ENCODE peak calls at places on chromosome 3, in six cellular contexts. I is upper lobe of left lung, X is stomach, U is prostate gland, K is suprapubic skin, F is SK-N-SH. L is an unnamed sample.

GRCh38 chr3:135802171-135802570 is 163.4 kb upstream of the PPP2R3A start:
- DNase-seq in I (no peak), X (no peak), U (no peak), K (no peak), F (no peak), L (peak)

GRCh38 chr3:134799393-134799792 is 4.3 kb downstream of the EPHB1 start:
- DNase-seq in I (no peak), X (no peak), U (no peak), K (no peak), F (no peak), L (no peak)

GRCh38 chr3:149879872-149880271 is 66.9 kb downstream of the RNF13 start:
- DNase-seq in I (peak), X (peak), U (no peak), K (peak), F (peak), L (peak)

GRCh38 chr3:31187380-31187779 is 292.9 kb upstream of the GADL1 start:
- DNase-seq in I (no peak), X (no peak), U (no peak), K (no peak), F (no peak), L (no peak)

GRCh38 chr3:141661229-141662196 is 76.6 kb upstream of the RNF7 start:
- DNase-seq in I (no peak), X (no peak), U (no peak), K (no peak), F (no peak), L (no peak)

GRCh38 chr3:27290760-27291159 is 78.4 kb downstream of the NEK10 start:
- DNase-seq in I (no peak), X (no peak), U (no peak), K (no peak), F (no peak), L (no peak)

GRCh38 chr3:65484964-65485363 is 553.8 kb downstream of the MAGI1 start:
- DNase-seq in I (no peak), X (no peak), U (no peak), K (no peak), F (no peak), L (no peak)

GRCh38 chr3:33437556-33438283 is 2.5 kb downstream of the UBP1 start:
- DNase-seq in I (peak), X (no peak), U (no peak), K (no peak), F (no peak), L (peak)

GRCh38 chr3:64257096-64257755 is 32.0 kb upstream of the PRICKLE2 start:
- DNase-seq in I (no peak), X (no peak), U (no peak), K (no peak), F (no peak), L (no peak)

GRCh38 chr3:113084777-113085176 is 94.0 kb downstream of the GTPBP8 start:
- DNase-seq in I (no peak), X (peak), U (no peak), K (no peak), F (no peak), L (peak)

GRCh38 chr3:72336821-72337479 is 511.3 kb downstream of the SHQ1 start:
- DNase-seq in I (peak), X (peak), U (peak), K (peak), F (peak), L (peak)

GRCh38 chr3:114596147-114596546 is 302.3 kb downstream of the TIGIT start:
- DNase-seq in I (no peak), X (no peak), U (no peak), K (no peak), F (no peak), L (no peak)

GRCh38 chr3:140762751-140763150 is 84.9 kb downstream of the TRIM42 start:
- DNase-seq in I (no peak), X (no peak), U (no peak), K (no peak), F (no peak), L (no peak)

GRCh38 chr3:115072265-115073008 is 74.7 kb downstream of the ZBTB20 start:
- DNase-seq in I (no peak), X (no peak), U (no peak), K (no peak), F (no peak), L (no peak)

GRCh38 chr3:153752405-153753027 is 368.7 kb upstream of the ARHGEF26 start:
- DNase-seq in I (peak), X (no peak), U (peak), K (no peak), F (no peak), L (no peak)

GRCh38 chr3:173891272-173892100 is 493.9 kb downstream of the NLGN1 start:
- DNase-seq in I (no peak), X (no peak), U (no peak), K (no peak), F (no peak), L (no peak)

GRCh38 chr3:194481103-194481502 is 5.7 kb downstream of the ATP13A3 start:
- DNase-seq in I (no peak), X (no peak), U (no peak), K (no peak), F (no peak), L (no peak)

GRCh38 chr3:170614214-170614966 is 28.5 kb upstream of the SLC7A14 start:
- DNase-seq in I (peak), X (no peak), U (no peak), K (no peak), F (no peak), L (no peak)

GRCh38 chr3:4303187-4304123 is at the start of gene SETMAR:
- DNase-seq in I (peak), X (peak), U (peak), K (peak), F (peak), L (peak)

GRCh38 chr3:53457068-53457467 is 37.3 kb upstream of the CACNA1D start:
- DNase-seq in I (no peak), X (no peak), U (no peak), K (no peak), F (no peak), L (no peak)

GRCh38 chr3:54780336-54780735 is 147.5 kb downstream of the LRTM1 start:
- DNase-seq in I (no peak), X (no peak), U (no peak), K (no peak), F (no peak), L (no peak)

GRCh38 chr3:164326714-164327113 is 751.6 kb downstream of the SI start:
- DNase-seq in I (no peak), X (no peak), U (no peak), K (no peak), F (no peak), L (no peak)

GRCh38 chr3:162492446-162493081 is 996.0 kb downstream of the OTOL1 start:
- DNase-seq in I (no peak), X (no peak), U (no peak), K (no peak), F (no peak), L (no peak)

GRCh38 chr3:194283218-194284006 is 67.7 kb downstream of the CPN2 start:
- DNase-seq in I (no peak), X (no peak), U (no peak), K (peak), F (no peak), L (peak)

GRCh38 chr3:49740427-49740826 is 16.7 kb upstream of the GMPPB start:
- DNase-seq in I (no peak), X (no peak), U (no peak), K (no peak), F (no peak), L (no peak)

GRCh38 chr3:172557515-172558220 is 34.4 kb upstream of the TNFSF10 start:
- DNase-seq in I (no peak), X (no peak), U (no peak), K (no peak), F (no peak), L (no peak)

GRCh38 chr3:106210923-106211322 is 342.1 kb upstream of the CBLB start:
- DNase-seq in I (no peak), X (no peak), U (no peak), K (no peak), F (no peak), L (no peak)

GRCh38 chr3:146577662-146578061 is 27.5 kb downstream of the PLSCR5 start:
- DNase-seq in I (no peak), X (no peak), U (peak), K (no peak), F (peak), L (peak)

GRCh38 chr3:177554900-177555759 is 357.8 kb upstream of the TBL1XR1 start:
- DNase-seq in I (peak), X (no peak), U (no peak), K (no peak), F (no peak), L (peak)

GRCh38 chr3:79125313-79125984 is 642.3 kb downstream of the ROBO1 start:
- DNase-seq in I (no peak), X (no peak), U (no peak), K (no peak), F (no peak), L (no peak)

GRCh38 chr3:96434616-96435015 is 379.8 kb upstream of the EPHA6 start:
- DNase-seq in I (no peak), X (no peak), U (no peak), K (no peak), F (no peak), L (no peak)

GRCh38 chr3:72043212-72044133 is 258.5 kb upstream of the PROK2 start:
- DNase-seq in I (peak), X (no peak), U (no peak), K (no peak), F (no peak), L (no peak)

GRCh38 chr3:75655501-75655904 is 8.6 kb upstream of the FRG2C start:
- DNase-seq in I (no peak), X (no peak), U (no peak), K (no peak), F (no peak), L (no peak)
- H3K4me3 ChIP-seq in I (no peak), X (no peak), U (no peak), K (no peak), F (no peak), L (no peak)

DNA sequence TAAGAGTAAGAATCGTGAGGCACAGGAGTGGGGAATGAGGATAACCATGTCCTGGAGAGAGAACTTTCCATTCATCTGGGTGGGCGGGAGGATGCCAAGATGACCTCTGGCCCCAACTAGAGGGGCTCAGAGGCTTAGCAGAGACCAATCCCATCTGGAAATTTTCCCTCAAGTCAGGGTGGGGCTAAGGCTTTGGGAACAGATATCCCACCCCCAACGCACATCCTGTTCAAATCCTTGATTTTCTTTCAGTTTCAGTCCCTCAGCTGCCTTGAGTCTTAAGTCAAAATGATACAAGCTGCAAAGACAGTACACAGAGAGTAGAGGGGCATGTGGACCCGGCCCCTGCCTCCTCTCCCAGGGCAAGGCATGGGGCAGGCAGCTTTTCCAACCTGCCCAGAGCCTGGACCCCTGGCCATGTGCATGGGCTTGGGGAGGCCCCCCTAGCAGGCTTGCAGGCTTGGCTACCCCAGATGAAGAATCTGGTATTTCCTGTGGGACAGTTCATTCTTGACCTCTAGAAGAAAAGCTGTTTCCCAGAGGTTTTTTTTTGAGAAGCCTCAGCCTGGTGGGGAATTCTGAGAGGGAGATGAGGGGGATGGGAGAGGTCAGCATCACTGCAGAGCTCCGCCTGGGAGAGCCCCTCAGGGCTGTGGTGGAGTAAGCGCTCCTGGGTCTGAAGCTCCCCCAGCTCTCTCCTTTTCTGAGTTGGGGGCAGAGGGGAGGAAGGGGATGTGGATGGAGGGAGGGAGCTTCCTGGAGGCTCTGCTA is 109.7 kb upstream of the HACD2 start:
- DNase-seq in I (no peak), X (no peak), U (no peak), K (no peak), F (no peak), L (no peak)
- TF ChIP-seq POLR2AphosphoS5 in I (no peak), X (no peak), U (no peak), K (no peak), F (no peak), L (no peak)

GRCh38 chr3:184814214-184814613 is 2.2 kb downstream of the VPS8 start:
- DNase-seq in I (no peak), X (no peak), U (no peak), K (no peak), F (no peak), L (no peak)

GRCh38 chr3:184812845-184813157 is 835 bp downstream of the VPS8 start:
- DNase-seq in I (no peak), X (no peak), U (no peak), K (no peak), F (no peak), L (no peak)

GRCh38 chr3:184811999-184812844 is at the start of gene VPS8:
- DNase-seq in I (peak), X (peak), U (peak), K (peak), F (peak), L (peak)

GRCh38 chr3:184811663-184811998 is 335 bp upstream of the VPS8 start:
- DNase-seq in I (no peak), X (no peak), U (no peak), K (no peak), F (no peak), L (no peak)

DNA sequence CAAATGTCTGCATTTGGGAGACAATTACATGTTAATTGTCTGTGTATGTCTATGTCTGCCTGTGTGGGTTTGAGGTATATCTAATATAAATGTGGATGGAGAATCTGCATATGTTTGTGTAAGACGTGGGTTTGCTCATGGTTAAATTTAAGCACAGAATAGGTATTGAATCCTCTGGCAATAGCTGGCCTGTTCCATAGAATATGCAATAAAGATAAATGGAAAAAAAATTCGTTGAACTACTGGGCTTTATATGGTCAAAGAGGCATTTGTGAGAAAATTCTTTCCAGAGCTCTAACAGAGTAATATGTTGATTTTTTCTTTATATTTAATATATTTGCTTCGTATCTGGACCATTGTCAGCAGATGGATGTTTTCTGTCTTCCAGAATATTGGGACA is 1.4 kb downstream of the VPS8 start:
- DNase-seq in I (no peak), X (no peak), U (no peak), K (no peak), F (no peak), L (no peak)
- H3K4me3 ChIP-seq in I (no peak), X (peak), U (no peak), K (peak), F (no peak), L (no peak)

GRCh38 chr3:175091426-175092114 is 232.4 kb downstream of the NAALADL2 start:
- DNase-seq in I (no peak), X (no peak), U (no peak), K (no peak), F (no peak), L (no peak)
- TF ChIP-seq POLR2AphosphoS5 in I (no peak), X (no peak), U (no peak), K (no peak), F (no peak), L (no peak)

GRCh38 chr3:125480656-125481374 is 39.2 kb downstream of the SNX4 start:
- DNase-seq in I (no peak), X (no peak), U (no peak), K (no peak), F (no peak), L (no peak)
- H3K4me3 ChIP-seq in I (no peak), X (no peak), U (no peak), K (no peak), F (no peak), L (no peak)

GRCh38 chr3:100060685-100061484 is 53.4 kb downstream of the FILIP1L start:
- DNase-seq in I (no peak), X (no peak), U (no peak), K (no peak), F (no peak), L (no peak)
- TF ChIP-seq POLR2AphosphoS5 in I (no peak), X (no peak), U (no peak), K (no peak), F (no peak), L (no peak)

GRCh38 chr3:98894791-98895576 is 6.5 kb downstream of the DCBLD2 start:
- DNase-seq in I (no peak), X (no peak), U (no peak), K (no peak), F (no peak), L (no peak)

GRCh38 chr3:98901032-98901464 is 447 bp downstream of the DCBLD2 start:
- DNase-seq in I (peak), X (peak), U (peak), K (no peak), F (peak), L (peak)

GRCh38 chr3:98901465-98902174 is at the start of gene DCBLD2:
- DNase-seq in I (peak), X (peak), U (peak), K (peak), F (peak), L (peak)

GRCh38 chr3:98900265-98901031 is 1.0 kb downstream of the DCBLD2 start:
- DNase-seq in I (no peak), X (no peak), U (no peak), K (no peak), F (peak), L (no peak)

DNA sequence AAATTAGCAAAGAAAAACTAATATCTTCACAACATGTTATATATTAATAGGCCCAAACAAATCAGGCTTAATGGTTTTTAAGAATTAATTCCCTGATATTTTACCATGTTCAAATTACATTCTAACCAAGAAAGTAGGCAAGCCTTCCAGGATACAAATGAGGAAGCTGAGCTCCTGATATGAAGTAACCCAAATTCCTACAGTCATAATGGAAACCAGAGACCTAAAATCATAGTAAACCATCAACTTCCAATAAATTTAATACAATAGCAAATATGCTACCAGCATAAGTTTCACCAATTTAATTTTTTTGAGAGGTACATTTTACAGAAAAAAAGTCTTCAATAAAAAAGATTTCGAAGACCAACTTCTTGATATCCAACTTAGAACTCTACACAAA is 3.8 kb downstream of the DCBLD2 start:
- DNase-seq in I (no peak), X (no peak), U (no peak), K (no peak), F (no peak), L (no peak)
- H3K4me3 ChIP-seq in I (no peak), X (no peak), U (no peak), K (no peak), F (peak), L (no peak)

L was measured in transverse colon.